ENCODE peak calls at places on chromosomes 12 and 14, in ten cellular contexts. One of them, this sample, is unnamed. For H3K4me1, the result is how much of the 10 kb centered on the place peaks cover.

GRCh38 chr12:32993404-32993803 is 96.8 kb upstream of the PKP2 start:
- DNase-seq in transverse colon: no peak
- DNase-seq in naive thymus-derived CD4-positive, alpha-beta T cell: no peak
- DNase-seq in upper lobe of right lung: no peak
- DNase-seq in fibroblast of lung: no peak
- DNase-seq in SJCRH30: no peak
- DNase-seq in effector memory CD4-positive, alpha-beta T cell: no peak
- DNase-seq in tibial nerve: no peak
- DNase-seq in pancreas: no peak
- DNase-seq in body of pancreas: no peak
- DNase-seq in this sample: no peak

GRCh38 chr12:113874999-113875561 is 91.0 kb downstream of the RBM19 start:
- DNase-seq in transverse colon: peak
- DNase-seq in naive thymus-derived CD4-positive, alpha-beta T cell: no peak
- DNase-seq in upper lobe of right lung: no peak
- DNase-seq in fibroblast of lung: peak
- DNase-seq in SJCRH30: no peak
- DNase-seq in effector memory CD4-positive, alpha-beta T cell: no peak
- DNase-seq in tibial nerve: no peak
- DNase-seq in pancreas: no peak
- DNase-seq in body of pancreas: no peak
- DNase-seq in this sample: no peak

GRCh38 chr14:95832012-95832411 is 44.6 kb upstream of the TUNAR start:
- DNase-seq in transverse colon: no peak
- DNase-seq in naive thymus-derived CD4-positive, alpha-beta T cell: no peak
- DNase-seq in upper lobe of right lung: no peak
- DNase-seq in fibroblast of lung: no peak
- DNase-seq in SJCRH30: no peak
- DNase-seq in effector memory CD4-positive, alpha-beta T cell: no peak
- DNase-seq in tibial nerve: no peak
- DNase-seq in pancreas: no peak
- DNase-seq in body of pancreas: no peak
- DNase-seq in this sample: no peak

GRCh38 chr12:113259499-113259953 is 38.3 kb downstream of the TPCN1 start:
- DNase-seq in transverse colon: peak
- DNase-seq in naive thymus-derived CD4-positive, alpha-beta T cell: no peak
- DNase-seq in upper lobe of right lung: no peak
- DNase-seq in fibroblast of lung: peak
- DNase-seq in SJCRH30: peak
- DNase-seq in effector memory CD4-positive, alpha-beta T cell: no peak
- DNase-seq in tibial nerve: peak
- DNase-seq in pancreas: peak
- DNase-seq in body of pancreas: peak
- DNase-seq in this sample: no peak

GRCh38 chr12:84038241-84038640 is 874.4 kb downstream of the SLC6A15 start:
- DNase-seq in transverse colon: no peak
- DNase-seq in naive thymus-derived CD4-positive, alpha-beta T cell: no peak
- DNase-seq in upper lobe of right lung: no peak
- DNase-seq in fibroblast of lung: no peak
- DNase-seq in SJCRH30: no peak
- DNase-seq in effector memory CD4-positive, alpha-beta T cell: no peak
- DNase-seq in tibial nerve: no peak
- DNase-seq in pancreas: no peak
- DNase-seq in body of pancreas: no peak
- DNase-seq in this sample: no peak

GRCh38 chr14:70655110-70655826 is 13.6 kb downstream of the TTC9 start:
- DNase-seq in transverse colon: peak
- DNase-seq in naive thymus-derived CD4-positive, alpha-beta T cell: peak
- DNase-seq in upper lobe of right lung: no peak
- DNase-seq in fibroblast of lung: no peak
- DNase-seq in SJCRH30: no peak
- DNase-seq in effector memory CD4-positive, alpha-beta T cell: peak
- DNase-seq in tibial nerve: no peak
- DNase-seq in pancreas: no peak
- DNase-seq in body of pancreas: no peak
- DNase-seq in this sample: peak

GRCh38 chr14:91140672-91141071 is 26.8 kb downstream of the DGLUCY start:
- DNase-seq in transverse colon: peak
- DNase-seq in naive thymus-derived CD4-positive, alpha-beta T cell: no peak
- DNase-seq in upper lobe of right lung: no peak
- DNase-seq in fibroblast of lung: peak
- DNase-seq in SJCRH30: no peak
- DNase-seq in effector memory CD4-positive, alpha-beta T cell: no peak
- DNase-seq in tibial nerve: peak
- DNase-seq in pancreas: no peak
- DNase-seq in body of pancreas: no peak
- DNase-seq in this sample: no peak

GRCh38 chr12:92042791-92043531 is 102.7 kb downstream of the BTG1 start:
- DNase-seq in transverse colon: no peak
- DNase-seq in naive thymus-derived CD4-positive, alpha-beta T cell: no peak
- DNase-seq in upper lobe of right lung: no peak
- DNase-seq in fibroblast of lung: no peak
- DNase-seq in SJCRH30: no peak
- DNase-seq in effector memory CD4-positive, alpha-beta T cell: no peak
- DNase-seq in tibial nerve: no peak
- DNase-seq in pancreas: no peak
- DNase-seq in body of pancreas: no peak
- DNase-seq in this sample: no peak

GRCh38 chr12:106753526-106753925 is 21.0 kb upstream of the RIC8B start:
- DNase-seq in transverse colon: peak
- DNase-seq in naive thymus-derived CD4-positive, alpha-beta T cell: peak
- DNase-seq in upper lobe of right lung: no peak
- DNase-seq in fibroblast of lung: no peak
- DNase-seq in SJCRH30: no peak
- DNase-seq in effector memory CD4-positive, alpha-beta T cell: peak
- DNase-seq in tibial nerve: no peak
- DNase-seq in pancreas: no peak
- DNase-seq in body of pancreas: no peak
- DNase-seq in this sample: peak

GRCh38 chr12:2259368-2259767 is 206.6 kb downstream of the CACNA1C start:
- DNase-seq in transverse colon: no peak
- DNase-seq in naive thymus-derived CD4-positive, alpha-beta T cell: no peak
- DNase-seq in upper lobe of right lung: no peak
- DNase-seq in fibroblast of lung: peak
- DNase-seq in SJCRH30: no peak
- DNase-seq in effector memory CD4-positive, alpha-beta T cell: no peak
- DNase-seq in tibial nerve: no peak
- DNase-seq in pancreas: no peak
- DNase-seq in body of pancreas: no peak
- DNase-seq in this sample: no peak

GRCh38 chr14:100905166-100905565 is 1.6 kb upstream of the RTL1 start:
- DNase-seq in transverse colon: no peak
- DNase-seq in naive thymus-derived CD4-positive, alpha-beta T cell: no peak
- DNase-seq in upper lobe of right lung: no peak
- DNase-seq in fibroblast of lung: no peak
- DNase-seq in SJCRH30: no peak
- DNase-seq in effector memory CD4-positive, alpha-beta T cell: no peak
- DNase-seq in tibial nerve: no peak
- DNase-seq in pancreas: no peak
- DNase-seq in body of pancreas: peak
- DNase-seq in this sample: no peak

GRCh38 chr12:22626429-22626828 is 1.5 kb downstream of the ETNK1 start:
- DNase-seq in transverse colon: no peak
- DNase-seq in naive thymus-derived CD4-positive, alpha-beta T cell: peak
- DNase-seq in upper lobe of right lung: no peak
- DNase-seq in fibroblast of lung: peak
- DNase-seq in SJCRH30: no peak
- DNase-seq in effector memory CD4-positive, alpha-beta T cell: no peak
- DNase-seq in tibial nerve: no peak
- DNase-seq in pancreas: no peak
- DNase-seq in body of pancreas: no peak
- DNase-seq in this sample: no peak

GRCh38 chr12:6782903-6783571 is 6.3 kb upstream of the CD4 start:
- DNase-seq in transverse colon: no peak
- DNase-seq in naive thymus-derived CD4-positive, alpha-beta T cell: no peak
- DNase-seq in upper lobe of right lung: no peak
- DNase-seq in fibroblast of lung: no peak
- DNase-seq in SJCRH30: no peak
- DNase-seq in effector memory CD4-positive, alpha-beta T cell: no peak
- DNase-seq in tibial nerve: no peak
- DNase-seq in pancreas: no peak
- DNase-seq in body of pancreas: no peak
- DNase-seq in this sample: no peak

DNA sequence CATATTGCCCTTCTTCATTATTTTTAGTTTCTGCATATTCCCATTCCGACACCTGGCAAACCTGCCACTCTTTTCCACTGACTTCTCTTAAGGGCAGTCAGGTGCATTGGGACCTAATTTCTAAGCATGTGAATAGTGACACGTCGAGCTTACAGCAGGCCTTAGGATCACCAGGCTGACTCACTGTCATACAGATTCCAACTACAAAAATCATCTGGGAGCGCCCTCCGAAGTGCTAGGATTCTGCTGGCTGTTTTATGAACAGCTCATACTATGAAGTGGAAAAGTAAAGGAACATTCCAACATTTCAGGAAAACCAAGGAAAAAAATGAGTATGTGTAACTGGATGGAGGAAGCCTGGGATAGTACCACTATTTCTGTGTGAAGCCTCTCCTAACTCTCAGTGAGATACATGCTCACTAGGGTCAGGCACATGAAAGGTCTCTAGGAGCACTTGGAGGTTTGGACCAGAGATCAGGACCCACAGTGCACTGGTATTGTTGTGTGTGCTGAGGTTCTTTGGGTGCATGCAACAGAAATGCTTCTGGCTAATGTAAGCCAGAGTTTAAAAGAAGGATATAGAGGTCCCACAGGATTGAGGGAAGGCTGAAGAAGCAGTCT is 257.4 kb downstream of the ZFP36L1 start:
- DNase-seq in transverse colon: no peak
- DNase-seq in naive thymus-derived CD4-positive, alpha-beta T cell: no peak
- DNase-seq in upper lobe of right lung: no peak
- DNase-seq in fibroblast of lung: peak
- DNase-seq in SJCRH30: no peak
- DNase-seq in effector memory CD4-positive, alpha-beta T cell: no peak
- DNase-seq in tibial nerve: no peak
- DNase-seq in pancreas: no peak
- DNase-seq in body of pancreas: no peak
- DNase-seq in this sample: no peak
- H3K27ac ChIP-seq in transverse colon: no peak
- H3K27ac ChIP-seq in naive thymus-derived CD4-positive, alpha-beta T cell: no peak
- H3K27ac ChIP-seq in upper lobe of right lung: no peak
- H3K27ac ChIP-seq in fibroblast of lung: peak
- H3K27ac ChIP-seq in SJCRH30: no peak
- H3K27ac ChIP-seq in effector memory CD4-positive, alpha-beta T cell: no peak
- H3K27ac ChIP-seq in tibial nerve: no peak
- H3K27ac ChIP-seq in pancreas: no peak
- H3K27ac ChIP-seq in body of pancreas: no peak
- H3K27ac ChIP-seq in this sample: no peak

DNA sequence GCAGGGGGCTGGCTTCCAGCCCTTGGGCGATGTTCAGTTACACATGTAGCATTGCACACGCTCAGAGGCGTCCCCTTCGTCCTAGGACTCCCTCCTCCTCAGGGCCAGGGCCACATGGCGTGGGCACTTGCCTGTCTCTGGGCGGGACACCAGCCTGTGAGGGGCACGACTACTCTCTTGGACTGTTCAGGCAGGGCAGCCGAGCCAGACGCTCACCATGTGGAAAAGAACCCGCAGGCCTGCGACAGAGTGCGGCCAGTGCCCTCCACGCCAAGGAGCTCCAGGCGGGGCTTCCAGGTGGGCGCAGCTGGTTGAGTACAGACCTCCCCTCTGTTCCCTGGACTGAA is 20.9 kb downstream of the MTA1 start:
- DNase-seq in transverse colon: no peak
- DNase-seq in naive thymus-derived CD4-positive, alpha-beta T cell: no peak
- DNase-seq in upper lobe of right lung: no peak
- DNase-seq in fibroblast of lung: no peak
- DNase-seq in SJCRH30: no peak
- DNase-seq in effector memory CD4-positive, alpha-beta T cell: no peak
- DNase-seq in tibial nerve: no peak
- DNase-seq in pancreas: no peak
- DNase-seq in body of pancreas: no peak
- DNase-seq in this sample: no peak
- H3K4me1 ChIP-seq in transverse colon: under half
- H3K4me1 ChIP-seq in naive thymus-derived CD4-positive, alpha-beta T cell: under half
- H3K4me1 ChIP-seq in upper lobe of right lung: under half
- H3K4me1 ChIP-seq in fibroblast of lung: under half
- H3K4me1 ChIP-seq in SJCRH30: under half
- H3K4me1 ChIP-seq in effector memory CD4-positive, alpha-beta T cell: under half
- H3K4me1 ChIP-seq in tibial nerve: under half
- H3K4me1 ChIP-seq in pancreas: under half
- H3K4me1 ChIP-seq in body of pancreas: under half
- H3K4me1 ChIP-seq in this sample: under half

GRCh38 chr12:45737638-45738037 is 8.1 kb downstream of the ARID2 start:
- DNase-seq in transverse colon: no peak
- DNase-seq in naive thymus-derived CD4-positive, alpha-beta T cell: no peak
- DNase-seq in upper lobe of right lung: no peak
- DNase-seq in fibroblast of lung: no peak
- DNase-seq in SJCRH30: no peak
- DNase-seq in effector memory CD4-positive, alpha-beta T cell: no peak
- DNase-seq in tibial nerve: no peak
- DNase-seq in pancreas: no peak
- DNase-seq in body of pancreas: no peak
- DNase-seq in this sample: no peak

GRCh38 chr12:45745861-45746277 is 16.4 kb downstream of the ARID2 start:
- DNase-seq in transverse colon: no peak
- DNase-seq in naive thymus-derived CD4-positive, alpha-beta T cell: peak
- DNase-seq in upper lobe of right lung: no peak
- DNase-seq in fibroblast of lung: peak
- DNase-seq in SJCRH30: no peak
- DNase-seq in effector memory CD4-positive, alpha-beta T cell: no peak
- DNase-seq in tibial nerve: no peak
- DNase-seq in pancreas: no peak
- DNase-seq in body of pancreas: no peak
- DNase-seq in this sample: no peak

GRCh38 chr12:45743247-45743646 is 13.7 kb downstream of the ARID2 start:
- DNase-seq in transverse colon: no peak
- DNase-seq in naive thymus-derived CD4-positive, alpha-beta T cell: no peak
- DNase-seq in upper lobe of right lung: no peak
- DNase-seq in fibroblast of lung: no peak
- DNase-seq in SJCRH30: no peak
- DNase-seq in effector memory CD4-positive, alpha-beta T cell: no peak
- DNase-seq in tibial nerve: no peak
- DNase-seq in pancreas: no peak
- DNase-seq in body of pancreas: no peak
- DNase-seq in this sample: no peak

DNA sequence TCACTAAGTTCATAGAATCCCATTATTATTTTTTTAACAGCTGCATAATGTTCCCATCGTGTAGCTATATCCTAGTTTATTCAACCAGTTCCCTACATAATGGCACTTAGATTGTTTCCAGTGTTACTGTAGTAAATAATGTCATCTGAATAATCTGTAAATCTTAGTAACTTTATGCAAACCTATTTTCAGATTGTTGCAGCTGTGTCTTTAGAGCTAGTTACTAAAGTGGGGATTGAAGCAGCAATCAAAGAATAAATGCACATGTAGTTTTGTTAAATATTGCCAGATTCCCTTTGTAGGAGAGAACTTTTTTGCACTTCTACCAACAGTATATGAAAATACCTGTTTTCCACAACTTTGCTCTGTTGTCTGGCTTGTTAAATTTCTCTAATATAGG is 13.1 kb downstream of the ARID2 start:
- DNase-seq in transverse colon: no peak
- DNase-seq in naive thymus-derived CD4-positive, alpha-beta T cell: no peak
- DNase-seq in upper lobe of right lung: no peak
- DNase-seq in fibroblast of lung: no peak
- DNase-seq in SJCRH30: no peak
- DNase-seq in effector memory CD4-positive, alpha-beta T cell: no peak
- DNase-seq in tibial nerve: no peak
- DNase-seq in pancreas: no peak
- DNase-seq in body of pancreas: no peak
- DNase-seq in this sample: no peak
- H3K27ac ChIP-seq in transverse colon: no peak
- H3K27ac ChIP-seq in naive thymus-derived CD4-positive, alpha-beta T cell: no peak
- H3K27ac ChIP-seq in upper lobe of right lung: no peak
- H3K27ac ChIP-seq in fibroblast of lung: no peak
- H3K27ac ChIP-seq in SJCRH30: no peak
- H3K27ac ChIP-seq in effector memory CD4-positive, alpha-beta T cell: no peak
- H3K27ac ChIP-seq in tibial nerve: no peak
- H3K27ac ChIP-seq in pancreas: no peak
- H3K27ac ChIP-seq in body of pancreas: no peak
- H3K27ac ChIP-seq in this sample: no peak

GRCh38 chr14:98171654-98172053 is 1100.3 kb downstream of the BCL11B start:
- DNase-seq in transverse colon: no peak
- DNase-seq in naive thymus-derived CD4-positive, alpha-beta T cell: no peak
- DNase-seq in upper lobe of right lung: no peak
- DNase-seq in fibroblast of lung: no peak
- DNase-seq in SJCRH30: no peak
- DNase-seq in effector memory CD4-positive, alpha-beta T cell: no peak
- DNase-seq in tibial nerve: no peak
- DNase-seq in pancreas: no peak
- DNase-seq in body of pancreas: no peak
- DNase-seq in this sample: no peak
- H3K4me1 ChIP-seq in transverse colon: under half
- H3K4me1 ChIP-seq in naive thymus-derived CD4-positive, alpha-beta T cell: half or more
- H3K4me1 ChIP-seq in upper lobe of right lung: under half
- H3K4me1 ChIP-seq in fibroblast of lung: under half
- H3K4me1 ChIP-seq in SJCRH30: under half
- H3K4me1 ChIP-seq in effector memory CD4-positive, alpha-beta T cell: half or more
- H3K4me1 ChIP-seq in tibial nerve: under half
- H3K4me1 ChIP-seq in pancreas: under half
- H3K4me1 ChIP-seq in body of pancreas: under half
- H3K4me1 ChIP-seq in this sample: under half

This sample was measured in spleen.